ENCODE peak calls at places on chromosomes 12 and 14, in nine cellular contexts. E is heart left ventricle; K is H9; C is sigmoid colon; M is CD8-positive, alpha-beta T cell; N is IMR-90; W is fibroblast of lung; Y is heart right ventricle; X is K562. S is an unnamed sample.

GRCh38 chr12:75455839-75456238 is 24.7 kb upstream of the GLIPR1 start:
- DNase-seq in W (no peak), K (no peak), Y (no peak), C (no peak), N (no peak), X (no peak), E (no peak), M (no peak), S (no peak)

GRCh38 chr12:123063535-123063934 is 83.1 kb downstream of the ARL6IP4 start:
- DNase-seq in M (no peak), E (no peak), Y (no peak), C (no peak), X (peak; percentile 79), W (peak; percentile 32), N (peak; percentile 28), K (peak; percentile 84), S (peak; percentile 87)

GRCh38 chr12:99027491-99027890 is 382.4 kb downstream of the APAF1 start:
- DNase-seq in N (no peak), Y (no peak), K (no peak), X (no peak), M (no peak), E (no peak), W (no peak), C (no peak), S (no peak)

GRCh38 chr14:105591052-105591451 is 64.7 kb downstream of the TMEM121 start:
- DNase-seq in K (no peak), W (no peak), M (no peak), E (no peak), N (no peak), C (no peak), X (no peak), Y (no peak), S (no peak)

GRCh38 chr12:83015390-83016225 is 328.9 kb downstream of the TMTC2 start:
- DNase-seq in Y (no peak), C (peak; percentile 73), M (no peak), N (no peak), E (no peak), W (peak; percentile 35), K (no peak), X (no peak), S (no peak)

GRCh38 chr12:9796916-9797315 is 30.4 kb upstream of the KLRF1 start:
- DNase-seq in W (no peak), K (no peak), X (no peak), N (no peak), C (no peak), E (no peak), Y (no peak), M (no peak), S (no peak)

GRCh38 chr12:108629156-108629555 is 4.5 kb downstream of the SELPLG start:
- DNase-seq in E (no peak), N (no peak), X (peak; percentile 26), C (no peak), Y (no peak), K (no peak), M (no peak), W (no peak), S (no peak)

GRCh38 chr12:64082866-64083268 is 139.2 kb downstream of the KICS2 start:
- DNase-seq in C (no peak), E (peak; percentile 33), K (no peak), Y (no peak), X (no peak), M (no peak), N (no peak), W (no peak), S (no peak)

GRCh38 chr14:63542231-63542999 is 762 bp downstream of the PPP2R5E start:
- DNase-seq in W (no peak), C (no peak), M (no peak), X (peak; percentile 33), K (peak; percentile 39), Y (peak; percentile 26), E (peak; percentile 41), N (no peak), S (peak; percentile 13)

GRCh38 chr12:1533205-1533601 is 61.2 kb downstream of the FBXL14 start:
- DNase-seq in C (no peak), M (no peak), E (no peak), Y (no peak), K (peak; percentile 17), X (peak; percentile 32), W (no peak), N (no peak), S (peak; percentile 78)

GRCh38 chr12:52086366-52086765 is 6.9 kb downstream of the SMIM41 start:
- DNase-seq in Y (no peak), E (no peak), C (no peak), W (no peak), M (no peak), X (no peak), N (peak; percentile 31), K (no peak), S (no peak)

GRCh38 chr14:38663382-38663781 is 407.5 kb upstream of the CLEC14A start:
- DNase-seq in X (no peak), W (no peak), K (no peak), M (no peak), C (no peak), E (no peak), Y (no peak), N (no peak), S (no peak)
- TF ChIP-seq CTCF in X (no peak), W (no peak), K (no peak), M (no peak), C (no peak), E (no peak), Y (no peak), N (no peak), S (no peak)

GRCh38 chr12:45987339-45987726 is 3.0 kb downstream of the SCAF11 start:
- DNase-seq in E (no peak), W (no peak), M (no peak), C (no peak), Y (no peak), K (no peak), N (no peak), X (no peak), S (no peak)
- H3K4me1 ChIP-seq in E (peaks cover 66% of the 10 kb centered on the region), W (peaks cover 4% of the 10 kb centered on the region), M (peaks cover 72% of the 10 kb centered on the region), C (peaks cover 50% of the 10 kb centered on the region), Y (peaks cover 73% of the 10 kb centered on the region), K (no peaks in the 10 kb centered on the region), N (peaks cover 3% of the 10 kb centered on the region), X (peaks cover 8% of the 10 kb centered on the region), S (peaks cover 53% of the 10 kb centered on the region)

GRCh38 chr14:22822017-22822618 is 6.9 kb upstream of the SLC7A7 start:
- DNase-seq in E (no peak), N (no peak), W (no peak), Y (no peak), K (peak; percentile 77), X (peak; percentile 26), M (no peak), C (peak; percentile 69), S (no peak)

GRCh38 chr14:22821193-22822016 is 6.2 kb upstream of the SLC7A7 start:
- DNase-seq in K (no peak), X (no peak), Y (no peak), C (peak; percentile 70), W (no peak), M (no peak), E (no peak), N (no peak), S (no peak)

GRCh38 chr14:22822619-22823551 is 6.8 kb upstream of the MRPL52 start:
- DNase-seq in M (peak; percentile 75), E (peak; percentile 82), W (peak; percentile 91), C (peak; percentile 90), Y (peak; percentile 76), N (peak; percentile 86), K (peak; percentile 97), X (peak; percentile 80), S (peak; percentile 83)

GRCh38 chr14:22820731-22821130 is 5.5 kb upstream of the SLC7A7 start:
- DNase-seq in W (no peak), X (no peak), Y (no peak), M (no peak), K (no peak), C (no peak), N (no peak), E (no peak), S (no peak)

DNA sequence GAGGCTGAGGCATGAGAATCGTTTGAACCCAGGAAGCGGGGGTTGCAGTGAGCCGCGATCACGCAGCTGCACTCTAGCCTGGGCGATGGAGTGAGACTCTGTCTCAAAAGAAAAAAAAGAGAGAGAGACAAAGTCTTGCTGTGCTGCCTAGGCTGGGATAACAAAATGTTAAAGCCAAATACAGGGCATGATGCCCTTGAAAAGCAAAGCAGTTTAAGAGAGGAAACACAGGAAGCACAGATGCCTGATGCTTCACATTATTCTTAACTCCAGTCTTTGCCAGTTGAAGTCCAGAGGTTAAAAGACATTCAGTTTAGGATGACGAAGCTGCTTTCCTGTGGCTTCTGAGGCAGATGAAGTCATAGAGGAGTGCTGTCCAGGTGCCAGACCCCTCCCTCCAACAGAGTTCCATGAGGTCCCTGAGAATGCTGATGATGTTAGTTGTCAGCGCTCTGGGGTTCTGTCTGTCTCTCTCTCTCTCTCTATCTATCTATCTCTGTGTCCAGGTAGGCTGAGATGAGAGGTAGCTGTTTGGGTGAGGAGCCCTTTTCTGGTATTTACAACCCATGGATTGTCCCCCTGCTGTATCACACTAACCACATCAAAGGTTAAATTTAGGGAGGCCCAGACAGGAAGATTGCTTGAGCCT is 4.9 kb upstream of the MRPL52 start:
- DNase-seq in N (peak; percentile 98), M (no peak), E (no peak), K (no peak), W (peak; percentile 95), Y (no peak), X (peak; percentile 75), C (peak; percentile 73), S (peak; percentile 76)
- TF ChIP-seq CTCF in N (no peak), M (no peak), E (no peak), K (no peak), W (no peak), Y (no peak), X (no peak), C (no peak), S (no peak)

GRCh38 chr14:77041837-77042557 is 13.5 kb upstream of the IRF2BPL start:
- DNase-seq in X (no peak), N (peak; percentile 98), C (peak; percentile 89), Y (peak; percentile 81), E (peak; percentile 82), K (no peak), W (peak; percentile 95), M (no peak), S (no peak)
- H3K4me1 ChIP-seq in X (peaks cover 69% of the 10 kb centered on the region), N (peaks cover 47% of the 10 kb centered on the region), C (peaks cover 95% of the 10 kb centered on the region), Y (peaks cover 98% of the 10 kb centered on the region), E (peaks cover 88% of the 10 kb centered on the region), K (peaks cover 25% of the 10 kb centered on the region), W (peaks cover 62% of the 10 kb centered on the region), M (peaks cover 78% of the 10 kb centered on the region), S (peaks cover 69% of the 10 kb centered on the region)

S was measured in OCI-LY7.